ENCODE peak calls at places on chromosome 2, in seven cellular contexts. W is retinal pigment epithelial cell; Y is activated naive CD8-positive, alpha-beta T cell treated with anti-CD3 and anti-CD28 coated beads for 36 hours; S is stimulated activated CD4-positive, alpha-beta T cell treated with anti-CD3 and anti-CD28 coated beads, Interleukin-12 subunit alpha, Interleukin-12 subunit beta, amount 100 ng/mL, for 4 hours; N is tibial nerve; T is WTC11; V is stimulated activated naive CD4-positive, alpha-beta T cell. Z is an unnamed sample.

GRCh38 chr2:221911890-221912289 is 339.8 kb upstream of the EPHA4 start:
- DNase-seq in S (no peak), T (no peak), W (no peak), V (no peak), Y (no peak), N (no peak), Z (no peak)

GRCh38 chr2:4900242-4900641 is 791.9 kb upstream of the SOX11 start:
- DNase-seq in W (no peak), N (no peak), V (no peak), Y (no peak), S (no peak), T (no peak), Z (no peak)

GRCh38 chr2:208268553-208268952 is 2.5 kb downstream of the PIKFYVE start:
- DNase-seq in S (no peak), T (no peak), V (no peak), Y (no peak), N (no peak), W (no peak), Z (no peak)

GRCh38 chr2:43223412-43224040 is 2.9 kb downstream of the ZFP36L2 start:
- DNase-seq in N (no peak), T (no peak), W (no peak), Y (no peak), V (no peak), S (no peak), Z (no peak)

GRCh38 chr2:209368406-209368805 is 55.4 kb upstream of the MAP2 start:
- DNase-seq in W (no peak), Y (no peak), T (no peak), S (no peak), V (no peak), N (no peak), Z (no peak)

GRCh38 chr2:191155608-191156071 is 4.8 kb upstream of the STAT4 start:
- DNase-seq in V (no peak), W (peak), N (no peak), T (no peak), Y (no peak), S (no peak), Z (no peak)

GRCh38 chr2:23207871-23208270 is 177.1 kb upstream of the KLHL29 start:
- DNase-seq in T (no peak), Y (no peak), S (no peak), V (no peak), W (no peak), N (no peak), Z (no peak)

GRCh38 chr2:98295275-98295674 is 51.0 kb upstream of the CNGA3 start:
- DNase-seq in W (no peak), Y (no peak), N (no peak), T (no peak), V (no peak), S (no peak), Z (no peak)

GRCh38 chr2:208820289-208820688 is 413.7 kb downstream of the PTH2R start:
- DNase-seq in N (no peak), V (no peak), S (no peak), W (peak), Y (no peak), T (no peak), Z (no peak)

GRCh38 chr2:108305901-108306300 is 17.2 kb downstream of the SULT1C2 start:
- DNase-seq in Y (no peak), S (no peak), T (no peak), N (no peak), V (no peak), W (no peak), Z (no peak)

GRCh38 chr2:233063269-233063975 is 3.3 kb downstream of the INPP5D start:
- DNase-seq in T (peak), Y (peak), N (no peak), S (no peak), V (no peak), W (no peak), Z (no peak)

GRCh38 chr2:102449370-102449974 is 23.6 kb upstream of the SLC9A4 start:
- DNase-seq in W (peak), Y (peak), T (peak), S (peak), N (peak), V (peak), Z (no peak)

GRCh38 chr2:1633092-1633721 is 111.1 kb downstream of the PXDN start:
- DNase-seq in W (no peak), T (no peak), V (no peak), Y (no peak), S (no peak), N (no peak), Z (no peak)

GRCh38 chr2:232276739-232277313 is 101.7 kb upstream of the ALPP start:
- DNase-seq in Y (no peak), N (no peak), V (no peak), W (no peak), T (peak), S (no peak), Z (peak)

GRCh38 chr2:158473719-158474392 is 17.1 kb downstream of the PKP4 start:
- DNase-seq in W (no peak), Y (no peak), S (no peak), T (no peak), N (no peak), V (no peak), Z (no peak)

GRCh38 chr2:75608684-75609333 is 37.8 kb upstream of the MRPL19 start:
- DNase-seq in Y (peak), T (peak), S (peak), W (no peak), N (peak), V (peak), Z (peak)

GRCh38 chr2:39252888-39253518 is 9.2 kb upstream of the CDKL4 start:
- DNase-seq in T (no peak), V (no peak), S (no peak), Y (no peak), W (no peak), N (no peak), Z (no peak)

GRCh38 chr2:165054667-165055066 is 99.3 kb upstream of the SLC38A11 start:
- DNase-seq in T (no peak), S (no peak), W (no peak), Y (no peak), N (no peak), V (no peak), Z (no peak)

GRCh38 chr2:190179754-190180312 is 117.3 kb upstream of the MSTN start:
- DNase-seq in Y (no peak), N (no peak), V (no peak), S (no peak), T (no peak), W (no peak), Z (no peak)

GRCh38 chr2:187988348-187988747 is 303.3 kb upstream of the GULP1 start:
- DNase-seq in Y (no peak), N (no peak), V (no peak), S (no peak), T (no peak), W (no peak), Z (peak)

GRCh38 chr2:39494784-39495251 is 57.7 kb upstream of the MAP4K3 start:
- DNase-seq in Y (peak), V (no peak), S (no peak), W (peak), T (peak), N (no peak), Z (no peak)